ENCODE peak calls at places on chromosomes 1 and 21, in five cellular contexts. B is H9, Y is IMR-90, X is trophoblast cell, Q is neuronal stem cell. W is an unnamed sample.

GRCh38 chr1:173268786-173269277 is 61.7 kb upstream of the TNFSF4 start:
- DNase-seq in B (no peak), Y (no peak), X (no peak), Q (no peak), W (no peak)

GRCh38 chr21:36699026-36699545 is at the start of gene SIM2:
- DNase-seq in B (peak), Y (peak), X (no peak), Q (peak), W (no peak)

GRCh38 chr1:980602-981395 is 1.1 kb downstream of the PERM1 start:
- DNase-seq in B (no peak), Y (no peak), X (no peak), Q (no peak), W (no peak)

GRCh38 chr1:12601690-12602632 is 16.0 kb downstream of the DHRS3 start:
- DNase-seq in B (peak), Y (peak), X (no peak), Q (no peak), W (peak)

GRCh38 chr1:189751311-189751710 is 726.4 kb downstream of the BRINP3 start:
- DNase-seq in B (no peak), Y (peak), X (no peak), Q (no peak), W (no peak)

GRCh38 chr21:17688912-17689874 is 76.5 kb upstream of the BTG3 start:
- DNase-seq in B (peak), Y (peak), X (peak), Q (no peak), W (peak)

GRCh38 chr1:112296908-112297307 is 99.1 kb upstream of the CTTNBP2NL start:
- DNase-seq in B (no peak), Y (peak), X (no peak), Q (no peak), W (peak)

GRCh38 chr1:161484613-161485012 is 20.6 kb upstream of the FCGR2A start:
- DNase-seq in B (no peak), Y (no peak), X (no peak), Q (no peak), W (no peak)

GRCh38 chr21:34670962-34671348 is 2.2 kb downstream of the CLIC6 start:
- DNase-seq in B (no peak), Y (no peak), X (no peak), Q (no peak), W (no peak)

GRCh38 chr1:221141606-221142285 is 262.5 kb downstream of the HLX start:
- DNase-seq in B (no peak), Y (no peak), X (no peak), Q (peak), W (peak)

GRCh38 chr1:187474266-187474665 is 645.5 kb downstream of the PLA2G4A start:
- DNase-seq in B (no peak), Y (peak), X (no peak), Q (no peak), W (peak)

GRCh38 chr21:26732442-26733221 is 112.6 kb downstream of the ADAMTS1 start:
- DNase-seq in B (peak), Y (peak), X (peak), Q (peak), W (peak)

GRCh38 chr21:25506887-25507286 is 100.4 kb downstream of the MRPL39 start:
- DNase-seq in B (no peak), Y (peak), X (no peak), Q (no peak), W (no peak)

GRCh38 chr21:41359289-41359688 is 2.5 kb upstream of the MX2 start:
- DNase-seq in B (peak), Y (no peak), X (no peak), Q (no peak), W (no peak)

GRCh38 chr1:212440419-212440818 is 7.7 kb downstream of the NENF start:
- DNase-seq in B (no peak), Y (no peak), X (no peak), Q (no peak), W (no peak)
- H4K8ac ChIP-seq in B (no peak), Y (no peak), X (no peak), Q (no peak), W (no peak)

GRCh38 chr1:158075078-158075477 is 81.6 kb downstream of the KIRREL1 start:
- DNase-seq in B (no peak), Y (no peak), X (no peak), Q (no peak), W (no peak)

GRCh38 chr1:158076461-158076860 is 83.0 kb downstream of the KIRREL1 start:
- DNase-seq in B (no peak), Y (peak), X (no peak), Q (no peak), W (no peak)

GRCh38 chr1:158084336-158084735 is 90.9 kb downstream of the KIRREL1 start:
- DNase-seq in B (no peak), Y (no peak), X (no peak), Q (no peak), W (no peak)

GRCh38 chr1:158077366-158078256 is 84.2 kb downstream of the KIRREL1 start:
- DNase-seq in B (no peak), Y (no peak), X (no peak), Q (no peak), W (no peak)

GRCh38 chr1:158078569-158079080 is 85.2 kb downstream of the KIRREL1 start:
- DNase-seq in B (no peak), Y (no peak), X (no peak), Q (no peak), W (no peak)
- H4K8ac ChIP-seq in B (no peak), Y (no peak), X (no peak), Q (no peak), W (no peak)

GRCh38 chr1:194437135-194437534 is 1250.7 kb upstream of the B3GALT2 start:
- DNase-seq in B (no peak), Y (no peak), X (no peak), Q (no peak), W (no peak)
- H4K8ac ChIP-seq in B (no peak), Y (no peak), X (no peak), Q (no peak), W (no peak)

GRCh38 chr1:81225769-81226602 is 574.7 kb upstream of the ADGRL2 start:
- DNase-seq in B (no peak), Y (no peak), X (no peak), Q (peak), W (no peak)

GRCh38 chr1:81228926-81229325 is 571.8 kb upstream of the ADGRL2 start:
- DNase-seq in B (no peak), Y (no peak), X (no peak), Q (no peak), W (no peak)

GRCh38 chr1:81230983-81231728 is 569.6 kb upstream of the ADGRL2 start:
- DNase-seq in B (no peak), Y (peak), X (no peak), Q (no peak), W (peak)

GRCh38 chr1:81224222-81224621 is 576.5 kb upstream of the ADGRL2 start:
- DNase-seq in B (no peak), Y (no peak), X (no peak), Q (no peak), W (no peak)

DNA sequence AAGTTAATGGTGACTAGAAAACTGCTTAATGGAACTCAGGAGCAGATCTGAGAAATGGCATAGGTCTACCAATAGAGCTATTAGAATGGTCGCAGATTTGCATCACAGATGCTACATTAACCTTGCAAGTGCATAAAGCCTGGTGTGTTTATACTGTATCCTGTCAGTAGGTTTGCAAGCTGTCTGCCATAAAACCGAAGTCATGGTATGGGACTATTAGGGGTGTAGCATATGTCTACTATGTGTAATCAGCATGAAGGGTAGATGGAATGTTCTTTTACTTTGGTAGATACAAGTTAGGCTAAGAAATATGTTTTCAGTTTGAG is 574.2 kb upstream of the ADGRL2 start:
- DNase-seq in B (no peak), Y (no peak), X (no peak), Q (no peak), W (no peak)
- H4K8ac ChIP-seq in B (no peak), Y (no peak), X (no peak), Q (no peak), W (no peak)

DNA sequence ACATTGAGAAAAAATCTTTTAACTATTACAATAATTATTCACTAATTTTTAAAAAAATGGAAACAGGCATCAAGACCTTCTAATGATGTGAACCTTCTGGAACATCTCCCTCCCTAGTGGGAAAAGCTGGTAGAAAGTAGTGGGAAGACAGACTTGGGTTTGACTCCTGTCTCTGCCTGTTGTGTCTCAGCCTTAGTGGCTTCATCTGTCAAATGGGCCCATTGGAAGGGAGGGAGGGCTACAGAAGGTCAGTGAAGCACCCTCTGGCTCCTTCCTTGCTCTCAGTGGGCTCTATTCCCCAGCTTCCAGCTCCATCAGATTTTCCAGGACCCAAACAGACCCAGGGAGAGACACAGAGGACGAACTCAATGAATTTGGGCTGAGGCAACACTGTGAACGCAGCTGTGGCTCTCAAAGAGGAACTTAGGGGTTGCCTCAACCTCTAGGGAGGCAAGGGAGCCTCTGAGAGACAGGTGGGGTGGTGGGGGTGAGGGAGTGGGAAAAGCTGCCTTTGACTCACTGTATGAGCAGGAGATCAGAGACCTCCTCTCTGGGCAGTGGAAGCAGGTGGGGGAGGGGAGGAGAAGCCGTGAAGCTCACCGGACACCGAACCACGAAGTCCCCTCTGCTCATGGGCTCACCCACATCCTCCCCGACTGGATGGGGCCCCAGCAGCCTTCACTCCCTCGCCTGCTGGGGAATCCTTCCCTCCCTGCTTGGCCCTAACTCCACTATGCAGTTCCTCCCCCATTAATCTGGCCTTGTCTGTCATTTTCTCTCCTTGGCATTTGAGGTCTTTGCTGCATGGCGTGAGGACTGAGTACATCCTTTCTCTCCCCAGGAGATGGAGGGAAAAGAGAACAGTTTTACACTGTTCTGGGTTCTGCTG is 4.5 kb downstream of the CNR2 start:
- DNase-seq in B (no peak), Y (no peak), X (no peak), Q (no peak), W (no peak)
- H4K8ac ChIP-seq in B (no peak), Y (no peak), X (no peak), Q (no peak), W (no peak)